ENCODE peak calls at places on chromosomes 4 and X, in four cellular contexts. G is epithelial cell of esophagus, X is SK-N-SH, C is mucosa of descending colon. R is an unnamed sample.

GRCh38 chr4:145177906-145178538 is 2.4 kb downstream of the OTUD4 start:
- DNase-seq in X (no peak), C (no peak), G (peak; percentile 50), R (peak; percentile 67)

GRCh38 chr4:28251831-28252230 is 1391.2 kb downstream of the STIM2 start:
- DNase-seq in G (peak; percentile 22), X (no peak), C (no peak), R (no peak)

GRCh38 chr4:118797558-118798142 is 38.3 kb downstream of the SEC24D start:
- DNase-seq in G (no peak), X (no peak), C (no peak), R (no peak)

GRCh38 chr4:185425600-185426352 is at the start of gene UFSP2:
- DNase-seq in X (peak; percentile 94), C (peak; percentile 93), G (peak; percentile 90), R (peak; percentile 90)

GRCh38 chrX:53239474-53239873 is 14.5 kb upstream of the KDM5C start:
- DNase-seq in C (no peak), X (no peak), G (no peak), R (peak; percentile 76)

GRCh38 chr4:27007507-27007906 is 146.9 kb downstream of the STIM2 start:
- DNase-seq in C (no peak), G (no peak), X (no peak), R (no peak)

GRCh38 chr4:159358226-159358625 is 255.3 kb downstream of the RAPGEF2 start:
- DNase-seq in C (no peak), G (peak; percentile 68), X (no peak), R (no peak)

GRCh38 chrX:38080808-38081207 is 74.5 kb downstream of the SYTL5 start:
- DNase-seq in C (no peak), G (peak; percentile 49), X (no peak), R (no peak)

GRCh38 chr4:119046263-119046662 is 89.4 kb upstream of the MYOZ2 start:
- DNase-seq in X (no peak), C (peak; percentile 51), G (no peak), R (no peak)

DNA sequence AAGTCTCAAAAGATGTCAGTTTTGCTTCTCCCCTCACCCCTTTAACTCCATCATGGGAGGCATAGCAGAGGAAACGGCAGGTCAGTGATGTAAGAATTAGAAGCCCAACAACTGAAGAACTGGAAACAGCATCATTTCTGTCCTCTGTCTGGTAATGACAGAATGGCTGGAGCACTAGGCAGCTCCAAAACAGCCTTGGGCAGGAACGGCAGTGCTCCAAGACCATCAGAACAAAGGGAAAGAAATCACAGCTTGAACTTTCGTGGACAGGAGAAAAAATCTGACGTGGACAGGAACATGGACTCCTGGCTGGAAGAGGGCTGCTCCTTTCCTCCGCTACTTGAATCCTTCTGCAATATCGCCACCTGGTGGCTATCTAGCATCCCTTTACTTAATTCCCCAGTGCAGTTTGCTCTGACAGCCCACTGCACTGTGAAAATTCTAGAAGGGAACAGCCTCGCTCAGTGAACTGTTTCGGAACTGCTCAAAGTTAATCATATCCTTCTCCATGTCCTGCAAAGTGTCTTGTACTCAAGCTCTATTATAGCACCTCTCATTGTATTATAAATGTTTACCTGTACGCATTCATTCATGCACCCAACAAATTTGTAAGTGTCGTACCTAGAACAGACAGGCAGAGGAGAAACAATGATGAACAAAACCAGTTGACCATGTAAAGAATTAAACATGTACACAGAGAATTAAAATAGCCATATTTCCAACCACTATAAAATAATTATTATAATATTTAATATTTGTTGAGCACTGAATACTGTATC is 20.4 kb downstream of the SLC25A53 start:
- DNase-seq in G (peak; percentile 79), C (no peak), X (peak; percentile 62), R (peak; percentile 88)
- H3K4me3 ChIP-seq in G (peak overlapping the region; percentile 31), C (no peak overlapping the region), X (peak overlapping the region; percentile 58), R (no peak overlapping the region)

GRCh38 chr4:69115851-69116213 is 19.6 kb downstream of the UGT2B7 start:
- DNase-seq in G (no peak), C (no peak), X (no peak), R (no peak)
- H3K4me3 ChIP-seq in G (no peak overlapping the region), C (no peak overlapping the region), X (no peak overlapping the region), R (no peak overlapping the region)

DNA sequence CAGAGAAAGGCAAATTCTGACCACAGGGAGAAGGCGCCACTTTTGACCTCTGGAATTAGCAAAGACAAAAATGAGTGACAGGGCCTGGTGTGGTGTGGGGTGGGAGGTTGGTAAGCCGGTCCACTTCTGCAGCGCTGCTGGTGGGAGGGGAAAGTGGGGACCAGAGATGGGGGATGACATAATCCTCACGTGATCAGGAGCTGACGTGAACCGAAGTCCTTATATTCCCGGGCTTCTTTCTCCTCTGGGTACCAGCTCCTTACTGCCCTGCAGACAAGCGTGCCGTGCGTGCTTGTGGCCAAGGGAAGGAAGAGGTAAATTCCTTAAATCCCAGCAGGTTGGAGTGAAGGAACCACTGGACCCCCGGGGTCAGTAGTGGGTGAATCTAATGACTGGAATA is at the start of gene TCEAL7:
- DNase-seq in C (no peak), X (peak; percentile 81), G (no peak), R (no peak)
- H3K4me3 ChIP-seq in C (no peak within 1 kb of the TSS), X (peak within 1 kb of the TSS; percentile 42), G (no peak within 1 kb of the TSS), R (no peak within 1 kb of the TSS)

DNA sequence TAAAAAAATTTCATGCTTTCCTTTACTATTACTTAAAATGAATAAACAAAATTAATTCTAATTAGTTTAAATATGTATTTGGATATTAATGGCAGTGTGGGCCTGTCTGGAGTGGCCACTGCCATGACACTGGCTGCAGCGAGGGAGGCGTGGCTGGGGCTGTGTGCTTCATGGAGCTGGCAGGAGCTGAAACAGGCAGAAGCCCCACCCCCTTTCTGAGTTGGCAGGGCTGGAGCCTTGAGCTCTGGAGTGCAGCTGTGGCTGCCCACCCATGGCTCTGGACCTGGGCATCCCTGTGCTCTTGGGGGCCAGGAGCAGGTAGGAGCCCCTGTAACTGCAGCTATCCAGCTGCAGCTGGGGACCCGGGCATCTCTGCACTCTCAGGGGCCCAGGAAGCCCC is 8.2 kb upstream of the HSD17B11 start:
- DNase-seq in C (no peak), G (no peak), X (peak; percentile 39), R (no peak)
- H3K4me3 ChIP-seq in C (no peak overlapping the region), G (no peak overlapping the region), X (no peak overlapping the region), R (no peak overlapping the region)

GRCh38 chr4:85496933-85497332 is 22.0 kb downstream of the ARHGAP24 start:
- DNase-seq in C (no peak), X (no peak), G (peak; percentile 88), R (no peak)

GRCh38 chr4:85496146-85496849 is 21.3 kb downstream of the ARHGAP24 start:
- DNase-seq in X (no peak), C (no peak), G (peak; percentile 21), R (no peak)

GRCh38 chr4:85500110-85500867 is 25.3 kb downstream of the ARHGAP24 start:
- DNase-seq in C (no peak), X (no peak), G (peak; percentile 67), R (no peak)

GRCh38 chr4:85499573-85499972 is 24.6 kb downstream of the ARHGAP24 start:
- DNase-seq in C (no peak), X (no peak), G (no peak), R (no peak)

DNA sequence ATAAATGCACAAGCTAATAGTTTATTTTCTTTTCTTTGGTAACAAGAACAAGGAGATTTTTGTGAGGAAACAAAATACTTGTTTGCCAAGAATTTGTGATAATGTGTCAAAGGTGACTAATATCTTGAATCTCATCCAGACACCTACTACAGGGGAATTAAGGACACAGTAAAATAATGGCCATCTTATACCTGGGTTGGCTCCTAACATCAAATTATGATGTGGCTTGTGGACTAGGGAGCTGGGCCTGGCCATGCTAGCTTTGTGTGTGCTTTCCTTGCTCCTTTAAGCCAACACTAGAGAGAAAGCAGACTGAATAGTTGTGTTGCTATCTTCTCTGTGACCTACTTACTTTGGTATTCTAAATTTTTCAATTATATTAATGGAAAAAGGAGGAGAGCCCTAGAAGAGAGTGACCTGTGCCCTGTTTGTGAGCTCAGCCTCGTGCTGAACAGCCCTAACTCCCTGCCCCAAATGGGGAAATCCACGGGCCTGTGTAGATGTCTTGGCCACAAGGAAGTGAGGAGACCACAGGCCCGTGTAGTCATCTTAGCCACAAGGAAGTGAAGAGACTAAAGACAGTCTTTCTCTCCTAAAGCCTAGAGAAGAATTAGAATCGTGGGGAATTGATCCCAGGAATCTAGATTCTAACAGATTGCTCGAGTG is 23.3 kb downstream of the ARHGAP24 start:
- DNase-seq in X (no peak), G (peak; percentile 75), C (no peak), R (peak; percentile 77)
- H3K4me3 ChIP-seq in X (no peak overlapping the region), G (no peak overlapping the region), C (no peak overlapping the region), R (no peak overlapping the region)

DNA sequence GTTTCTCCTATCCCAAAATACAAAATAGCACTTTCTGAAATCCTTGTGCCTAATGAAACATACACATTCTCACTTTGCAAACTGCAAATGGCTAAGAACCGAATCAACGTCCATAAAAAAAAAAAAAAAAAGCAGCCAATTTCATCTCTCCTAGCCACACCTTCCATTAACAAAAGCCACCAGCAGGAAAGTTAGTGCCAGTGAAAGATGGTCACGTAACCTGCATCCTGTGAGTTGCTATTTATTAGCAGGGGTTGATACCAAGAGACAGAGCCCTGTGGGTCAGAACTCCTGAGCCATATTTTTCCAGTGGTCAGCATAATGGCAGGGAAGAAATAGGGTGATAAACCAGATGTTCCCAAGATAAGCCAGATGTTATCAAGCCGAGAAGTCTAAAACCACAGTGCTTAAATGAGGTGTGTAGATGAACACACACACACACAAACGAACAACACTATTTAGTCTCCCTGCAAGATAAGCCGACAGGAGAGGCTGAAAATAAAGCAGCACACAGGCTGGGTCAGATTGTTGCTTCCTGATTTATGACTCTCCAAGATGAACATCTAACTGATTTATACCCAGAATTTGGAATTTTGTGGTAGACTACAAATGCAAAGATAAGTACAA is 11.5 kb downstream of the PPARGC1A start:
- DNase-seq in X (no peak), G (no peak), C (no peak), R (no peak)
- H3K4me3 ChIP-seq in X (no peak overlapping the region), G (no peak overlapping the region), C (no peak overlapping the region), R (no peak overlapping the region)

DNA sequence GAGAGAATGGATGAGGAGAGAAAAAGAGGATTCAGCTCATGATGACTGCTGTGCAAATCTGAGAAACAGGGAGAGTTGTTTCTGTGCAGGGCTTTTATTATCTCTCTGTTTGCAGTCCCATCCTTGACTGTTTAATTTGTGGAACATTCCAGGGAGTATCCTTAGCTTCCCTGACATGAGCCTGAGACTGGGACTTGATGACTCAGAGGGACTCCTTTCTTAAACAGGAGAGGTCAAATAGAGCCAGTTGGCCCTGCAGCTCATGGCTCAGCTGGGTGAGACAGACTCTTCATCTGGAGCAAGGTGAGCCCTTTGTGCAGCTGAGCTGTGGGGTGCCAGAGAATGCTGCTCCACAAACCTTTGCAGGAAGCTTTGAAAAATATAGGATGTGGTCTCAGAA is 14.3 kb downstream of the ARHGAP24 start:
- DNase-seq in X (no peak), G (peak; percentile 52), C (no peak), R (peak; percentile 54)
- H3K4me3 ChIP-seq in X (no peak overlapping the region), G (no peak overlapping the region), C (no peak overlapping the region), R (peak overlapping the region; percentile 28)

DNA sequence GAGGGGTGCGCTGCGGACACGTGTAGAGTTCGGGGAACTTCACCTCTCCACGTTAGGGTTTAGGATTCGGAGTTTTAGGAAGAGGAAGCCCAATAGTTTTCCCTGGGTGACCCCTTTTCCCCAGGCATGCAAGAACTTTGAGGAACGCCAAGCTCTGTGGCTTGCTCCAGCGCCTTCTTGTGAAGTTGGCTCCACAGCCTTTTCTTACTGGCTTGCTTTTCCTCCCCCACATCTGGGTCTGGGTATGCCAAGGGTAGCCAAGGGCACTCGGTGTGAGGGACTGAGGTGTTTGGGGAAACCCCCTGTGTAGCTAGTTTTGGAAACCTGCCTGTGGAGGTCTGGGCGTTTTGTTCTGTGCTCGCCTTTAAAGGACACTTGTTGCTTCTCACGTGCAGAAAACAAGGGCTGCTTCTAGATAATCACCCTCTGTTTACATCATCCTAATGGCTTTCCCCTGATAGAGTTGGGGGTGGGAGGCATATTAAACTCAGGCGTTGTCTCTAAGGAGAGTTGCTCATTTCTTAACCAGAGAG is 746 bp downstream of the EDNRA start:
- DNase-seq in C (no peak), X (no peak), G (no peak), R (no peak)
- H3K4me3 ChIP-seq in C (no peak overlapping the region), X (peak overlapping the region; percentile 69), G (peak overlapping the region; percentile 50), R (no peak overlapping the region)